ENCODE peak calls at places on chromosomes 3 and 15, in five cellular contexts. B is mammary epithelial cell, E is ascending aorta, U is fibroblast of lung, Y is activated B cell treated with CpG ODN at 0.5 μM for 24 hours. A is an unnamed sample.

GRCh38 chr3:46959169-46959515 is 17.4 kb downstream of the CCDC12 start:
- DNase-seq in E (no peak), B (no peak), Y (no peak), U (no peak), A (no peak)

GRCh38 chr3:14471690-14472089 is 68.5 kb downstream of the GRIP2 start:
- DNase-seq in U (no peak), Y (no peak), E (no peak), B (no peak), A (no peak)

GRCh38 chr15:38085931-38086562 is 151.6 kb downstream of the TMCO5A start:
- DNase-seq in B (no peak), Y (no peak), U (no peak), E (no peak), A (no peak)

GRCh38 chr15:52423852-52424251 is 104.8 kb downstream of the MYO5A start:
- DNase-seq in B (no peak), E (no peak), Y (no peak), U (no peak), A (no peak)

GRCh38 chr3:8864570-8865350 is 95.3 kb upstream of the OXTR start:
- DNase-seq in Y (no peak), B (no peak), U (no peak), E (no peak), A (no peak)

GRCh38 chr3:56019490-56019889 is 448.8 kb downstream of the ERC2 start:
- DNase-seq in E (no peak), Y (no peak), B (no peak), U (no peak), A (no peak)

GRCh38 chr15:57596978-57597377 is 5.3 kb downstream of the MYZAP start:
- DNase-seq in B (peak; percentile 60), U (no peak), Y (no peak), E (no peak), A (no peak)

GRCh38 chr3:23387286-23387918 is 184.3 kb downstream of the UBE2E2 start:
- DNase-seq in U (no peak), Y (no peak), B (no peak), E (no peak), A (no peak)

GRCh38 chr15:100690032-100690785 is 87.8 kb downstream of the ASB7 start:
- DNase-seq in Y (no peak), U (no peak), E (no peak), B (no peak), A (no peak)

GRCh38 chr3:32975891-32976290 is 24.4 kb downstream of the CCR4 start:
- DNase-seq in U (no peak), E (no peak), Y (no peak), B (no peak), A (no peak)

GRCh38 chr3:143337387-143337786 is 217.8 kb downstream of the CHST2 start:
- DNase-seq in U (no peak), B (no peak), Y (no peak), E (no peak), A (no peak)

GRCh38 chr15:101406014-101406413 is 83.5 kb downstream of the PCSK6 start:
- DNase-seq in E (no peak), B (no peak), U (no peak), Y (no peak), A (peak; percentile 38)

GRCh38 chr3:45381168-45381852 is 7.1 kb upstream of the LARS2 start:
- DNase-seq in U (no peak), E (no peak), Y (no peak), B (no peak), A (no peak)

GRCh38 chr15:89119489-89120478 is 31.5 kb downstream of the ABHD2 start:
- DNase-seq in B (no peak), U (peak; percentile 76), E (peak; percentile 85), Y (no peak), A (no peak)

GRCh38 chr3:11613851-11614491 is 29.7 kb downstream of the VGLL4 start:
- DNase-seq in E (no peak), U (no peak), B (no peak), Y (no peak), A (no peak)

GRCh38 chr3:22372292-22372949 is 621.4 kb upstream of the ZNF385D start:
- DNase-seq in B (no peak), Y (no peak), U (no peak), E (no peak), A (peak; percentile 34)

GRCh38 chr3:66472313-66473134 is 28.3 kb downstream of the LRIG1 start:
- DNase-seq in Y (peak; percentile 32), U (peak; percentile 69), E (peak; percentile 61), B (peak; percentile 80), A (no peak)

GRCh38 chr3:152657002-152657400 is 177.9 kb upstream of the P2RY1 start:
- DNase-seq in U (no peak), E (no peak), B (no peak), Y (no peak), A (no peak)

GRCh38 chr3:15959434-15959811 is 161.6 kb upstream of the ANKRD28 start:
- DNase-seq in U (peak; percentile 32), Y (no peak), B (no peak), E (no peak), A (no peak)

GRCh38 chr15:31024330-31024729 is 32.9 kb upstream of the MTMR10 start:
- DNase-seq in U (peak; percentile 71), Y (no peak), E (no peak), B (peak; percentile 91), A (peak; percentile 44)

GRCh38 chr3:46812237-46812791 is 50.9 kb downstream of the MYL3 start:
- DNase-seq in U (peak; percentile 41), B (peak; percentile 47), E (peak; percentile 77), Y (peak; percentile 59), A (peak; percentile 80)

GRCh38 chr15:53716909-53717878 is 42.3 kb downstream of the WDR72 start:
- DNase-seq in E (no peak), Y (no peak), B (peak; percentile 2), U (peak; percentile 14), A (no peak)

GRCh38 chr15:100781961-100782525 is 97.6 kb upstream of the ALDH1A3 start:
- DNase-seq in Y (no peak), B (no peak), E (peak; percentile 18), U (no peak), A (no peak)

GRCh38 chr3:47669026-47669749 is 90.5 kb upstream of the CSPG5 start:
- DNase-seq in Y (no peak), E (no peak), B (peak; percentile 51), U (peak; percentile 42), A (no peak)

GRCh38 chr15:49168026-49168425 is 2.0 kb upstream of the GALK2 start:
- DNase-seq in Y (no peak), B (no peak), E (no peak), U (no peak), A (no peak)

GRCh38 chr15:29822100-29822684 is at the start of gene TJP1:
- DNase-seq in E (peak; percentile 86), B (peak; percentile 74), Y (no peak), U (peak; percentile 77), A (peak; percentile 86)

GRCh38 chr3:59335338-59335737 is 285.5 kb upstream of the CFAP20DC start:
- DNase-seq in U (no peak), E (no peak), Y (no peak), B (no peak), A (no peak)

GRCh38 chr3:68876112-68876713 is 56.1 kb downstream of the TAFA4 start:
- DNase-seq in U (peak; percentile 80), E (no peak), Y (no peak), B (peak; percentile 46), A (no peak)

GRCh38 chr3:38706961-38707360 is 57.5 kb upstream of the SCN5A start:
- DNase-seq in U (no peak), Y (no peak), E (no peak), B (no peak), A (no peak)

GRCh38 chr3:36893137-36893557 is 51.7 kb downstream of the TRANK1 start:
- DNase-seq in U (peak; percentile 66), B (no peak), E (peak; percentile 80), Y (no peak), A (no peak)

GRCh38 chr15:77546050-77546501 is 86.6 kb downstream of the LINGO1 start:
- DNase-seq in Y (no peak), E (no peak), U (peak; percentile 85), B (peak; percentile 72), A (no peak)

GRCh38 chr15:40917585-40917984 is 11.6 kb upstream of the DLL4 start:
- DNase-seq in Y (no peak), B (no peak), U (no peak), E (no peak), A (no peak)

GRCh38 chr3:4508048-4508981 is 15.2 kb downstream of the ITPR1 start:
- DNase-seq in Y (no peak), B (no peak), U (no peak), E (no peak), A (no peak)

GRCh38 chr3:10320320-10320677 is 613 bp downstream of the SEC13 start:
- DNase-seq in U (no peak), B (peak; percentile 8), Y (no peak), E (no peak), A (no peak)

GRCh38 chr3:10319804-10320203 is 1.1 kb downstream of the SEC13 start:
- DNase-seq in E (no peak), B (no peak), Y (no peak), U (peak; percentile 15), A (no peak)

GRCh38 chr3:10319251-10319650 is 1.7 kb downstream of the SEC13 start:
- DNase-seq in U (no peak), B (no peak), E (no peak), Y (no peak), A (no peak)

GRCh38 chr3:10321630-10322354 is 880 bp upstream of the SEC13 start:
- DNase-seq in U (no peak), E (no peak), Y (no peak), B (no peak), A (no peak)

GRCh38 chr3:10322355-10322715 is 1.4 kb upstream of the SEC13 start:
- DNase-seq in U (no peak), E (no peak), Y (no peak), B (peak; percentile 9), A (no peak)
- TF ChIP-seq CTCF in U (peak; percentile 12), E (no peak), Y (no peak), B (peak; percentile 46), A (peak; percentile 16)

DNA sequence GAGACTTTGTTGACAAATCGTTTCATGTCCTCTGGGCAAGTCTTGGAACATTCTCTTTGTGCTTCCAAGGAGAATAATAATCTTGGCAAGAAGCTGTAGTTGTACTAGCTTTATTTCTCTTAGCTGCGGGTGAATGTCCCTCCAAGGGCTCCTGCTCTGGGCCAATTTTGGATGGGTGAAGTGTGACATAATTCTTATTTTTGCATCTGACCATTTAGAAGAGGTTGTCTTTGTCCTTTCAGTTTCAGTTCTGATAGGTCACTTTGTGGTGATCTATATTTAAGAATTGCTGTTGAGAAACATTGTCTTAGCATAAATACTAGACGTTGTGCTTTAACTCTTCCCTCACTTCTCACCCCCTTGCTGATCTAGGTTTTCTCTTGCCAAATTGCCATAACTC is 164.8 kb upstream of the RORA start:
- DNase-seq in U (peak; percentile 37), Y (no peak), B (no peak), E (no peak), A (no peak)
- TF ChIP-seq CTCF in U (no peak), Y (no peak), B (no peak), E (no peak), A (no peak)

DNA sequence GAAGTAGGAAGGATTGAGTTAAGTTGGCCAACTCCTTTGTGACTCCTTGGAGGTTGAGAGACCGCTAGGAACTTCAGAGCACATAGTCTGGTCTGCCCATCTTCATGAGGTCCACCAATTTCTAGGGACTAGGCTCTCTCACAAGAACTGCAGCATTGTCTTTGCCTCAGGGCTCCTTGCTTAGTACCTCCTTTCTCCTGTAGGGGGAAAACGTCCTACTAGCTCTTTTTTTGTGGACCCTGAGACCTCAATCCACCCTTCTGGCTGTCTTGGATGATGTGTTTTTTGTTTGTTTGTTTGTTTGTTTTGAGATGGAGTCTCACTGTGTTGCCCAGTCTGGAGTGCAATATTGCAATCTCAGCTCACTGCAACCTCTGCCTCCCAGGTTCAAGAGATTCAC is 21.6 kb downstream of the REC114 start:
- DNase-seq in U (no peak), E (no peak), Y (no peak), B (no peak), A (no peak)
- TF ChIP-seq CTCF in U (no peak), E (no peak), Y (no peak), B (peak; percentile 39), A (peak; percentile 33)

GRCh38 chr3:117616213-117616612 is 906.6 kb downstream of the TUSC7 start:
- DNase-seq in U (no peak), E (no peak), Y (no peak), B (no peak), A (no peak)
- TF ChIP-seq CTCF in U (no peak), E (no peak), Y (no peak), B (no peak), A (no peak)